ENCODE peak calls at places on chromosomes 3 and 15, in seven cellular contexts. H is osteoblast, S is GM20000, C is HepG2, T is GM06990, Q is RWPE2, G is progenitor cell of endocrine pancreas. M is an unnamed sample.

GRCh38 chr15:92109485-92109884 is 256.0 kb downstream of the SLCO3A1 start:
- DNase-seq in S (no peak), G (no peak), T (no peak), Q (no peak), C (no peak), H (no peak), M (no peak)

GRCh38 chr3:72887723-72888545 is at the start of gene GXYLT2:
- DNase-seq in S (peak), T (peak), C (peak), Q (peak), G (peak), H (peak), M (peak)

GRCh38 chr3:126127452-126127851 is 43.5 kb upstream of the SLC41A3 start:
- DNase-seq in C (no peak), S (no peak), G (no peak), H (no peak), T (no peak), Q (no peak), M (no peak)

GRCh38 chr3:95731753-95732152 is 1082.6 kb upstream of the EPHA6 start:
- DNase-seq in T (no peak), S (no peak), Q (no peak), G (no peak), H (no peak), C (no peak), M (no peak)

GRCh38 chr3:177035678-177036077 is 161.6 kb downstream of the TBL1XR1 start:
- DNase-seq in Q (no peak), H (no peak), T (no peak), G (no peak), S (no peak), C (no peak), M (no peak)

GRCh38 chr15:43854801-43855200 is 28.0 kb downstream of the WDR76 start:
- DNase-seq in C (no peak), T (no peak), G (no peak), S (no peak), Q (no peak), H (no peak), M (no peak)

GRCh38 chr3:12062605-12063004 is 58.4 kb downstream of the SYN2 start:
- DNase-seq in Q (no peak), T (no peak), G (no peak), S (no peak), H (no peak), C (no peak), M (no peak)

GRCh38 chr15:41967506-41968206 is 4.7 kb downstream of the EHD4 start:
- DNase-seq in C (no peak), H (peak), S (peak), Q (no peak), G (no peak), T (peak), M (peak)

GRCh38 chr3:179146911-179147570 is 1.1 kb upstream of the PIK3CA start:
- DNase-seq in H (peak), T (peak), G (no peak), Q (no peak), S (peak), C (peak), M (no peak)

GRCh38 chr3:165638066-165638465 is 199.2 kb downstream of the BCHE start:
- DNase-seq in T (no peak), S (no peak), G (no peak), H (no peak), Q (no peak), C (no peak), M (no peak)

GRCh38 chr3:192005989-192006388 is 545.0 kb downstream of the PYDC2 start:
- DNase-seq in C (no peak), H (no peak), Q (no peak), T (no peak), S (no peak), G (no peak), M (no peak)

GRCh38 chr15:62879770-62880169 is 162.8 kb upstream of the TPM1 start:
- DNase-seq in H (no peak), T (no peak), Q (no peak), C (no peak), G (no peak), S (no peak), M (no peak)

GRCh38 chr3:173932624-173933023 is 535.1 kb downstream of the NLGN1 start:
- DNase-seq in C (no peak), Q (no peak), H (no peak), G (no peak), T (no peak), S (no peak), M (no peak)

GRCh38 chr15:67168694-67169093 is 85.8 kb downstream of the AAGAB start:
- DNase-seq in S (no peak), Q (no peak), H (no peak), C (no peak), T (no peak), G (no peak), M (no peak)

GRCh38 chr3:155704771-155705559 is 39.9 kb downstream of the PLCH1 start:
- DNase-seq in H (no peak), T (no peak), S (no peak), C (peak), Q (no peak), G (no peak), M (no peak)

GRCh38 chr3:44136421-44136820 is 105.3 kb upstream of the TOPAZ1 start:
- DNase-seq in H (no peak), C (no peak), S (no peak), G (no peak), T (no peak), Q (no peak), M (no peak)

GRCh38 chr3:187975571-187976360 is 178.2 kb upstream of the LPP start:
- DNase-seq in S (no peak), Q (no peak), H (no peak), T (no peak), C (no peak), G (no peak), M (no peak)

GRCh38 chr3:27353221-27353620 is 16.0 kb downstream of the NEK10 start:
- DNase-seq in T (no peak), C (no peak), Q (no peak), H (no peak), G (no peak), S (no peak), M (no peak)

GRCh38 chr15:38994310-38994709 is 429.7 kb upstream of the RASGRP1 start:
- DNase-seq in Q (no peak), H (no peak), G (no peak), C (peak), T (no peak), S (no peak), M (no peak)

GRCh38 chr3:104392327-104392726 is 974.4 kb upstream of the ALCAM start:
- DNase-seq in H (no peak), G (no peak), Q (no peak), C (peak), T (no peak), S (no peak), M (no peak)

GRCh38 chr3:53044371-53045106 is 1.3 kb downstream of the SFMBT1 start:
- DNase-seq in Q (no peak), G (no peak), T (peak), H (peak), C (no peak), S (peak), M (no peak)

GRCh38 chr3:139281096-139281495 is 62.7 kb upstream of the MRPS22 start:
- DNase-seq in H (no peak), S (no peak), T (no peak), Q (no peak), G (no peak), C (no peak), M (no peak)

GRCh38 chr15:100115711-100116090 is 226.1 kb downstream of the ADAMTS17 start:
- DNase-seq in C (no peak), T (no peak), G (no peak), H (peak), S (no peak), Q (peak), M (peak)

GRCh38 chr15:92400573-92400972 is 6.9 kb downstream of the ST8SIA2 start:
- DNase-seq in Q (no peak), C (no peak), T (no peak), H (no peak), S (no peak), G (no peak), M (no peak)

GRCh38 chr3:10707089-10707983 is 108.7 kb upstream of the SLC6A11 start:
- DNase-seq in H (peak), S (peak), Q (no peak), T (no peak), C (no peak), G (peak), M (no peak)
- TF ChIP-seq CTCF in H (no peak), S (no peak), Q (no peak), T (no peak), C (no peak), G (peak), M (no peak)

GRCh38 chr3:185131602-185132256 is 21.1 kb downstream of the C3orf70 start:
- DNase-seq in T (no peak), S (no peak), C (peak), Q (no peak), G (no peak), H (no peak), M (no peak)
- TF ChIP-seq CTCF in T (no peak), S (no peak), C (no peak), Q (no peak), G (no peak), H (no peak), M (no peak)

GRCh38 chr15:52183562-52184173 is 7.5 kb downstream of the GNB5 start:
- DNase-seq in G (peak), S (peak), Q (no peak), H (peak), T (no peak), C (no peak), M (no peak)
- TF ChIP-seq CTCF in G (peak), S (peak), Q (peak), H (peak), T (peak), C (peak), M (peak)

DNA sequence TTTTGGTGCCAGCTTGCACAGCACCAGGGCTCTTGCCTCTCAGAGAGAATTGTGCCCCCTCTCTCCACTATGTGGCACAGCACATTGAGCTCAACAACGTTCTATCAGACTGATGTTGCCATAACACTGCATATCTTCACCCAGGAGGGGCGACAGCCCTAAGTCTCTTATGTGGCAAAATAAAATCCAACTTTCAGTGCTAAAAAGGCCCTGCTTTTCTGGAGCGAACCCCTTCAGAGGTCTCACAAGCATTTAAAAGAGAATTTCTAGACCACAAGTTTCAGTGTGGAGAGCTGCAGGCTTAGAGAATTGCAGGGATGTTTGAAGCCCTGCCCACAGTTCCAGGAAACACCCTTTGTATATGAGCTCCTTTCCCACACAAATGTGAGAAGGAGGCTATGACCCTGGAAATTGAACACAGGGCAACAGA is 85.5 kb downstream of the LIPC start:
- DNase-seq in Q (no peak), H (no peak), T (no peak), S (no peak), G (no peak), C (no peak), M (no peak)
- TF ChIP-seq CTCF in Q (no peak), H (peak), T (peak), S (no peak), G (no peak), C (peak), M (no peak)